ENCODE peak calls at places on chromosome 19, in four cellular contexts. H is H1, B is HepG2, S is GM12878. G is an unnamed sample.

GRCh38 chr19:45376045-45376724 is 5.8 kb upstream of the ERCC2 start:
- DNase-seq in H (no peak), B (peak; percentile 91), S (no peak), G (peak; percentile 76)

GRCh38 chr19:44807162-44807561 is 1.7 kb upstream of the BCAM start:
- DNase-seq in H (no peak), B (peak; percentile 90), S (no peak), G (no peak)

GRCh38 chr19:38975214-38975860 is at the start of gene FBXO17:
- DNase-seq in H (no peak), B (peak; percentile 47), S (no peak), G (no peak)

GRCh38 chr19:38093587-38093986 is 130.4 kb downstream of the DPF1 start:
- DNase-seq in H (no peak), B (no peak), S (no peak), G (no peak)

GRCh38 chr19:55383789-55384575 is at the start of gene TMEM238:
- DNase-seq in H (no peak), B (no peak), S (no peak), G (no peak)

GRCh38 chr19:35449347-35450043 is 1.4 kb downstream of the FFAR2 start:
- DNase-seq in H (no peak), B (no peak), S (no peak), G (no peak)

GRCh38 chr19:15180451-15181390 is 20.1 kb downstream of the NOTCH3 start:
- DNase-seq in H (no peak), B (peak; percentile 37), S (no peak), G (no peak)

GRCh38 chr19:1068111-1069001 is 1.4 kb downstream of the ARHGAP45 start:
- DNase-seq in H (no peak), B (no peak), S (no peak), G (no peak)

GRCh38 chr19:35549174-35549788 is 3.9 kb downstream of the TMEM147 start:
- DNase-seq in H (no peak), B (peak; percentile 76), S (no peak), G (peak; percentile 35)

GRCh38 chr19:33300016-33300981 is 2.0 kb downstream of the CEBPA start:
- DNase-seq in H (no peak), B (peak; percentile 55), S (no peak), G (no peak)

GRCh38 chr19:2122251-2122650 is 25.5 kb downstream of the IZUMO4 start:
- DNase-seq in H (no peak), B (no peak), S (no peak), G (no peak)

GRCh38 chr19:45428385-45429231 is 4.9 kb upstream of the ERCC1 start:
- DNase-seq in H (no peak), B (no peak), S (no peak), G (no peak)

GRCh38 chr19:41352609-41353465 is 885 bp downstream of the TGFB1 start:
- DNase-seq in H (no peak), B (peak; percentile 54), S (no peak), G (no peak)

GRCh38 chr19:46031781-46032596 is 8.8 kb downstream of the IGFL4 start:
- DNase-seq in H (no peak), B (no peak), S (no peak), G (no peak)

GRCh38 chr19:485122-485521 is 11.2 kb upstream of the MADCAM1 start:
- DNase-seq in H (no peak), B (no peak), S (no peak), G (no peak)

GRCh38 chr19:35596366-35596999 is 10.5 kb downstream of the PMIS2 start:
- DNase-seq in H (no peak), B (peak; percentile 44), S (peak; percentile 51), G (no peak)

GRCh38 chr19:2722541-2723344 is 1.6 kb upstream of the DIRAS1 start:
- DNase-seq in H (no peak), B (no peak), S (no peak), G (no peak)

GRCh38 chr19:30941591-30941990 is 407.6 kb downstream of the TSHZ3 start:
- DNase-seq in H (no peak), B (no peak), S (no peak), G (no peak)

GRCh38 chr19:34220472-34221063 is 33.8 kb upstream of the GARRE1 start:
- DNase-seq in H (no peak), B (peak; percentile 67), S (no peak), G (no peak)

GRCh38 chr19:1396768-1397679 is 4.3 kb downstream of the GAMT start:
- DNase-seq in H (no peak), B (no peak), S (no peak), G (no peak)

GRCh38 chr19:28710278-28710677 is 502.7 kb downstream of the UQCRFS1 start:
- DNase-seq in H (no peak), B (peak; percentile 43), S (peak; percentile 3), G (peak; percentile 33)

GRCh38 chr19:2616741-2617392 is 85.6 kb downstream of the GNG7 start:
- DNase-seq in H (no peak), B (peak; percentile 35), S (no peak), G (no peak)

GRCh38 chr19:543912-544608 is at the start of gene GZMM:
- DNase-seq in H (no peak), B (no peak), S (no peak), G (no peak)

GRCh38 chr19:42249149-42249750 is 5.7 kb downstream of the ERF start:
- DNase-seq in H (no peak), B (no peak), S (no peak), G (no peak)

GRCh38 chr19:30323904-30324303 is 48.3 kb upstream of the ZNF536 start:
- DNase-seq in H (no peak), B (no peak), S (no peak), G (no peak)

GRCh38 chr19:2061093-2061935 is 10.3 kb upstream of the MKNK2 start:
- DNase-seq in H (peak; percentile 93), B (peak; percentile 97), S (peak; percentile 86), G (peak; percentile 99)

GRCh38 chr19:4061683-4062575 is 4.8 kb downstream of the ZBTB7A start:
- DNase-seq in H (no peak), B (no peak), S (no peak), G (no peak)

GRCh38 chr19:39083983-39084731 is at the start of gene ACP7:
- DNase-seq in H (no peak), B (no peak), S (no peak), G (no peak)

GRCh38 chr19:6273701-6274601 is 5.8 kb downstream of the MLLT1 start:
- DNase-seq in H (no peak), B (peak; percentile 89), S (no peak), G (no peak)

GRCh38 chr19:48735031-48735615 is 5.3 kb downstream of the RASIP1 start:
- DNase-seq in H (no peak), B (no peak), S (no peak), G (no peak)

GRCh38 chr19:10871711-10872550 is 578 bp downstream of the CARM1 start:
- DNase-seq in H (no peak), B (no peak), S (no peak), G (no peak)

GRCh38 chr19:10315335-10316214 is at the start of gene FDX2:
- DNase-seq in H (peak; percentile 79), B (peak; percentile 83), S (peak; percentile 51), G (peak; percentile 70)

GRCh38 chr19:31338069-31338767 is 11.0 kb downstream of the TSHZ3 start:
- DNase-seq in H (no peak), B (peak; percentile 18), S (no peak), G (no peak)

GRCh38 chr19:4754248-4754647 is 30.6 kb upstream of the DPP9 start:
- DNase-seq in H (no peak), B (no peak), S (no peak), G (no peak)

GRCh38 chr19:35253316-35254286 is 4.8 kb downstream of the LSR start:
- DNase-seq in H (no peak), B (peak; percentile 79), S (no peak), G (no peak)

GRCh38 chr19:33396701-33397535 is 23.4 kb downstream of the CEBPG start:
- DNase-seq in H (no peak), B (peak; percentile 95), S (no peak), G (no peak)

GRCh38 chr19:40747536-40747935 is 2.7 kb downstream of the ACTMAP start:
- DNase-seq in H (no peak), B (no peak), S (no peak), G (no peak)

GRCh38 chr19:22882797-22883196 is 50.7 kb downstream of the ZNF723 start:
- DNase-seq in H (no peak), B (peak; percentile 15), S (no peak), G (peak; percentile 50)

GRCh38 chr19:13209797-13210775 is 59.9 kb downstream of the IER2 start:
- DNase-seq in H (no peak), B (no peak), S (no peak), G (no peak)

GRCh38 chr19:13206581-13206980 is 56.4 kb downstream of the IER2 start:
- DNase-seq in H (no peak), B (no peak), S (no peak), G (no peak)

GRCh38 chr19:13208964-13209796 is 59.0 kb downstream of the IER2 start:
- DNase-seq in H (no peak), B (no peak), S (no peak), G (no peak)

GRCh38 chr19:13208131-13208963 is 58.1 kb downstream of the IER2 start:
- DNase-seq in H (no peak), B (no peak), S (peak; percentile 77), G (no peak)

GRCh38 chr19:13207237-13208130 is 57.3 kb downstream of the IER2 start:
- DNase-seq in H (no peak), B (no peak), S (no peak), G (no peak)
- H3K4me3 ChIP-seq in H (no peak overlapping the region), B (no peak overlapping the region), S (peak overlapping the region; percentile 57), G (no peak overlapping the region)

DNA sequence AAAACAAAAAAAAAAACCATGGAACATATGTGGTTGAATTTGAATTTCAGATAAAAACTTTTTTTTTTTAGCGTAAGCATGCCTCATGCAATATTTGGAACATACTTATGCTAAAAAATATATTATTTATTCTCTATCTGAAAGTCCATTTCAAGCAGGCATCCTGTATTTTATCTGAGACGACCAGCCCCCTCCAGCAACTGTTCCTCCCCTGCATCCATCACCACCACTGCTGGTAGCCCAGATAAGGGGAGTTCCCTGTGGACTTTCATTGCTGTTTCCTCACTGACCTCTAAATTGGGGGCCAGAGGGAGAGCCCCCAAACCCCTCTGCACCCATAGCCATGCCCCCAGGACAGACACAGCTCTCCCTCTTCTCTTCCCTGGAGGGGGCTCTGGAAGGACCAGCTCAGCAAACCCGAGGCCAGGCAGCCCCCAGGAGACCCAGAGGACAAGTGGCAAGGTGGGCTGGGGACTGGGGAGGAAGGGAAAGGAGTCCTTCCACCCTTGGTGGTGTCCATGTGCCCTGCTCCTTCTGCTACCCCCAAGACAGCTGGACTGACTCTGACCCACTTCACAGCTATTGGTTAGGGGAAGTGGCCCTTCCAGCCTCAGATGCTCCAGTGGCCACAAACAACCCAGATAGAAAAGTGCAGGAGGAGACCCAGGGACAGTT is 6.6 kb upstream of the SIGLEC12 start:
- DNase-seq in H (no peak), B (no peak), S (no peak), G (no peak)
- TF ChIP-seq ZNF274 in H (no peak), B (no peak), S (no peak), G (no peak)

GRCh38 chr19:16594131-16594586 is 21.9 kb upstream of the SLC35E1 start:
- DNase-seq in H (no peak), B (no peak), S (no peak), G (no peak)

GRCh38 chr19:16593181-16593580 is 21.0 kb upstream of the SLC35E1 start:
- DNase-seq in H (no peak), B (no peak), S (no peak), G (no peak)

GRCh38 chr19:16595097-16595496 is 22.9 kb upstream of the SLC35E1 start:
- DNase-seq in H (no peak), B (no peak), S (no peak), G (no peak)

GRCh38 chr19:16596399-16596798 is 24.2 kb upstream of the SLC35E1 start:
- DNase-seq in H (no peak), B (no peak), S (no peak), G (no peak)

GRCh38 chr19:16594681-16595091 is 22.5 kb upstream of the SLC35E1 start:
- DNase-seq in H (no peak), B (no peak), S (no peak), G (no peak)
- TF ChIP-seq SUZ12 in H (no peak), B (no peak), S (no peak), G (no peak)

GRCh38 chr19:47330466-47330869 is 1.5 kb upstream of the C5AR2 start:
- DNase-seq in H (no peak), B (no peak), S (no peak), G (no peak)
- H3K4me3 ChIP-seq in H (no peak overlapping the region), B (peak overlapping the region; percentile 49), S (no peak overlapping the region), G (no peak overlapping the region)